ENCODE peak calls at places on chromosomes 1 and 21, in six cellular contexts. A is left kidney, G is endothelial cell, U is esophagus squamous epithelium, L is C1 segment of cervical spinal cord, S is NCI-H1092 treated with DMSO at 0.1 percent for 48 hours. F is an unnamed sample.

GRCh38 chr21:14975136-14975905 is 89.5 kb downstream of the NRIP1 start:
- DNase-seq in S (no peak), U (no peak), G (no peak), L (no peak), A (no peak), F (no peak)

GRCh38 chr1:154344977-154345837 is 19.9 kb downstream of the ATP8B2 start:
- DNase-seq in A (peak), U (no peak), S (no peak), G (peak), L (no peak), F (peak)

GRCh38 chr1:54161495-54162168 is 8.8 kb upstream of the CDCP2 start:
- DNase-seq in G (no peak), L (no peak), A (no peak), U (no peak), S (no peak), F (no peak)

GRCh38 chr1:39933956-39934941 is 20.7 kb upstream of the MFSD2A start:
- DNase-seq in G (no peak), L (no peak), A (peak), U (peak), S (no peak), F (no peak)

GRCh38 chr1:51215169-51215568 is 20.9 kb upstream of the RNF11 start:
- DNase-seq in L (no peak), U (no peak), A (no peak), S (no peak), G (no peak), F (no peak)

GRCh38 chr1:237672748-237673147 is 218.0 kb downstream of the ZP4 start:
- DNase-seq in L (no peak), A (peak), G (no peak), U (no peak), S (peak), F (peak)

GRCh38 chr1:162987866-162988265 is 81.3 kb upstream of the RGS4 start:
- DNase-seq in S (peak), L (no peak), U (no peak), G (no peak), A (no peak), F (no peak)

GRCh38 chr21:42299324-42300044 is 15.7 kb downstream of the TFF3 start:
- DNase-seq in G (no peak), U (no peak), A (no peak), L (no peak), S (no peak), F (no peak)

GRCh38 chr1:154972517-154973343 is 1.8 kb upstream of the CKS1B start:
- DNase-seq in A (peak), G (peak), U (no peak), L (no peak), S (no peak), F (peak)

GRCh38 chr1:203126151-203126865 is 1.2 kb upstream of the ADORA1 start:
- DNase-seq in G (no peak), L (no peak), U (no peak), S (no peak), A (peak), F (peak)

GRCh38 chr1:241269116-241269515 is 87.9 kb downstream of the RGS7 start:
- DNase-seq in G (peak), A (no peak), L (no peak), S (no peak), U (no peak), F (no peak)

GRCh38 chr1:116311756-116312691 is 61.0 kb upstream of the ATP1A1 start:
- DNase-seq in U (no peak), S (no peak), L (peak), G (no peak), A (peak), F (peak)

GRCh38 chr1:7111855-7112254 is 326.6 kb downstream of the CAMTA1 start:
- DNase-seq in S (no peak), A (peak), G (no peak), L (no peak), U (no peak), F (no peak)

GRCh38 chr1:110267260-110267659 is 57.1 kb downstream of the KCNC4 start:
- DNase-seq in U (no peak), G (no peak), L (no peak), A (no peak), S (no peak), F (no peak)

GRCh38 chr1:160354388-160354985 is 11.3 kb downstream of the NCSTN start:
- DNase-seq in S (peak), L (no peak), G (peak), A (peak), U (no peak), F (peak)

GRCh38 chr1:3821004-3821933 is 25.0 kb upstream of the LRRC47 start:
- DNase-seq in G (no peak), A (peak), L (no peak), U (no peak), S (no peak), F (peak)

GRCh38 chr1:209733409-209734192 is 22.3 kb upstream of the TRAF3IP3 start:
- DNase-seq in U (no peak), G (no peak), A (no peak), S (no peak), L (no peak), F (no peak)

GRCh38 chr1:183942933-183943693 is 94.4 kb downstream of the COLGALT2 start:
- DNase-seq in L (no peak), A (peak), S (no peak), U (no peak), G (no peak), F (peak)

GRCh38 chr1:46017876-46018503 is 114.4 kb downstream of the PIK3R3 start:
- DNase-seq in L (no peak), U (no peak), S (no peak), G (no peak), A (no peak), F (no peak)

GRCh38 chr1:192615055-192615454 is 20.9 kb upstream of the RGS13 start:
- DNase-seq in S (no peak), L (no peak), A (no peak), G (no peak), U (no peak), F (no peak)

GRCh38 chr1:56539403-56539802 is 40.0 kb downstream of the PLPP3 start:
- DNase-seq in A (no peak), G (no peak), L (no peak), U (no peak), S (no peak), F (no peak)

GRCh38 chr1:150650193-150650592 is 20.8 kb upstream of the ENSA start:
- DNase-seq in L (no peak), G (no peak), A (no peak), S (peak), U (no peak), F (no peak)

GRCh38 chr1:30058966-30059365 is 664.4 kb downstream of the MATN1 start:
- DNase-seq in U (no peak), L (no peak), S (no peak), A (peak), G (no peak), F (no peak)

GRCh38 chr1:10692401-10693021 is 103.9 kb downstream of the CASZ1 start:
- DNase-seq in G (peak), L (no peak), S (peak), A (peak), U (no peak), F (peak)

GRCh38 chr1:52913537-52913936 is 8.0 kb downstream of the ECHDC2 start:
- DNase-seq in S (no peak), U (no peak), G (peak), A (peak), L (no peak), F (peak)

GRCh38 chr1:61293197-61293596 is 210.8 kb downstream of the NFIA start:
- DNase-seq in L (no peak), U (no peak), G (no peak), A (no peak), S (no peak), F (no peak)

GRCh38 chr1:16980473-16981268 is at the start of gene MFAP2:
- DNase-seq in G (peak), L (no peak), S (no peak), A (peak), U (no peak), F (no peak)

GRCh38 chr21:25461730-25462129 is 145.6 kb downstream of the MRPL39 start:
- DNase-seq in A (no peak), G (no peak), S (no peak), U (no peak), L (no peak), F (no peak)

GRCh38 chr1:55670331-55671082 is 455.3 kb upstream of the USP24 start:
- DNase-seq in G (no peak), U (no peak), A (peak), S (no peak), L (peak), F (peak)

GRCh38 chr21:42567181-42567560 is 53.5 kb downstream of the SLC37A1 start:
- DNase-seq in U (no peak), A (no peak), L (no peak), G (no peak), S (no peak), F (no peak)

GRCh38 chr1:119631433-119632102 is 16.5 kb downstream of the ZNF697 start:
- DNase-seq in A (peak), L (peak), S (peak), G (no peak), U (no peak), F (no peak)

GRCh38 chr1:17587693-17588047 is 48.2 kb downstream of the ARHGEF10L start:
- DNase-seq in L (no peak), U (no peak), S (no peak), A (peak), G (no peak), F (no peak)

GRCh38 chr1:66416295-66416694 is 117.7 kb upstream of the SGIP1 start:
- DNase-seq in A (no peak), L (no peak), G (no peak), U (no peak), S (no peak), F (no peak)

GRCh38 chr1:117362986-117363385 is 4.3 kb upstream of the MAN1A2 start:
- DNase-seq in U (no peak), G (no peak), L (no peak), A (no peak), S (no peak), F (no peak)